ENCODE peak calls at places on chromosomes 12 and 14, in five cellular contexts. S is heart left ventricle, I is nephron progenitor cell, R is astrocyte of the spinal cord, Q is body of pancreas. O is an unnamed sample.

GRCh38 chr14:63443988-63444387 is 99.2 kb downstream of the PPP2R5E start:
- DNase-seq in S (no peak), I (no peak), R (no peak), Q (no peak), O (no peak)

GRCh38 chr14:60724080-60724618 is at the start of gene SIX4:
- DNase-seq in S (peak; percentile 67), I (peak; percentile 78), R (peak; percentile 90), Q (peak; percentile 77), O (peak; percentile 47)

GRCh38 chr12:125218952-125219351 is 153.7 kb downstream of the AACS start:
- DNase-seq in S (no peak), I (no peak), R (no peak), Q (no peak), O (no peak)

GRCh38 chr12:124605869-124606774 is 38.7 kb upstream of the NCOR2 start:
- DNase-seq in S (no peak), I (no peak), R (no peak), Q (no peak), O (no peak)

GRCh38 chr14:70698288-70698687 is 56.6 kb downstream of the TTC9 start:
- DNase-seq in S (no peak), I (no peak), R (peak; percentile 32), Q (no peak), O (no peak)

GRCh38 chr12:114698566-114699163 is 14.7 kb upstream of the TBX3 start:
- DNase-seq in S (no peak), I (no peak), R (no peak), Q (no peak), O (no peak)

GRCh38 chr14:68968051-68968450 is 11.1 kb downstream of the ACTN1 start:
- DNase-seq in S (no peak), I (no peak), R (no peak), Q (no peak), O (no peak)

GRCh38 chr12:4191642-4192041 is 81.9 kb upstream of the CCND2 start:
- DNase-seq in S (no peak), I (peak; percentile 20), R (no peak), Q (no peak), O (no peak)

GRCh38 chr14:35416108-35416750 is 11.7 kb upstream of the NFKBIA start:
- DNase-seq in S (no peak), I (no peak), R (no peak), Q (no peak), O (no peak)

GRCh38 chr12:79191391-79191790 is 326.8 kb downstream of the SYT1 start:
- DNase-seq in S (no peak), I (no peak), R (no peak), Q (no peak), O (no peak)

GRCh38 chr14:34161351-34162169 is 210.7 kb upstream of the EGLN3 start:
- DNase-seq in S (no peak), I (no peak), R (no peak), Q (no peak), O (no peak)

GRCh38 chr12:19166387-19166786 is 36.9 kb downstream of the PLEKHA5 start:
- DNase-seq in S (no peak), I (no peak), R (no peak), Q (no peak), O (no peak)

GRCh38 chr14:63470877-63471565 is 72.2 kb downstream of the PPP2R5E start:
- DNase-seq in S (no peak), I (no peak), R (peak; percentile 74), Q (no peak), O (no peak)

GRCh38 chr14:74582910-74583581 is 29.0 kb downstream of the LTBP2 start:
- DNase-seq in S (no peak), I (no peak), R (no peak), Q (peak; percentile 65), O (no peak)

GRCh38 chr12:103586132-103586531 is 941 bp upstream of the STAB2 start:
- DNase-seq in S (no peak), I (no peak), R (no peak), Q (no peak), O (no peak)

GRCh38 chr14:61151276-61151675 is 129.9 kb downstream of the TMEM30B start:
- DNase-seq in S (no peak), I (no peak), R (no peak), Q (no peak), O (no peak)

GRCh38 chr12:78209851-78210493 is 379.3 kb downstream of the NAV3 start:
- DNase-seq in S (no peak), I (no peak), R (peak; percentile 75), Q (no peak), O (no peak)

GRCh38 chr12:2825133-2825532 is 9.7 kb downstream of the NRIP2 start:
- DNase-seq in S (no peak), I (no peak), R (no peak), Q (no peak), O (no peak)

GRCh38 chr14:77653473-77653872 is 37.0 kb upstream of the SPTLC2 start:
- DNase-seq in S (no peak), I (no peak), R (no peak), Q (no peak), O (peak; percentile 8)

GRCh38 chr12:55036326-55036725 is 16.6 kb downstream of the NEUROD4 start:
- DNase-seq in S (no peak), I (no peak), R (no peak), Q (no peak), O (no peak)

GRCh38 chr12:104680070-104680469 is 223.3 kb downstream of the CHST11 start:
- DNase-seq in S (no peak), I (no peak), R (peak; percentile 24), Q (no peak), O (no peak)

GRCh38 chr14:34050606-34051005 is 99.7 kb upstream of the EGLN3 start:
- DNase-seq in S (no peak), I (no peak), R (no peak), Q (no peak), O (no peak)

GRCh38 chr12:41684997-41685396 is 459.7 kb downstream of the GXYLT1 start:
- DNase-seq in S (no peak), I (no peak), R (no peak), Q (no peak), O (no peak)
- TF ChIP-seq CTCF in S (no peak), I (no peak), R (no peak), Q (peak; percentile 39), O (no peak)

GRCh38 chr12:10614056-10614370 is 604 bp upstream of the MAGOHB start:
- DNase-seq in S (no peak), I (no peak), R (no peak), Q (no peak), O (no peak)

GRCh38 chr12:10613334-10614055 is at the start of gene MAGOHB:
- DNase-seq in S (peak; percentile 97), I (peak; percentile 100), R (peak; percentile 97), Q (peak; percentile 97), O (peak; percentile 99)

GRCh38 chr12:10612954-10613333 is 465 bp downstream of the MAGOHB start:
- DNase-seq in S (no peak), I (no peak), R (no peak), Q (no peak), O (no peak)

GRCh38 chr12:10617868-10618267 is 4.5 kb upstream of the MAGOHB start:
- DNase-seq in S (no peak), I (no peak), R (no peak), Q (no peak), O (no peak)

DNA sequence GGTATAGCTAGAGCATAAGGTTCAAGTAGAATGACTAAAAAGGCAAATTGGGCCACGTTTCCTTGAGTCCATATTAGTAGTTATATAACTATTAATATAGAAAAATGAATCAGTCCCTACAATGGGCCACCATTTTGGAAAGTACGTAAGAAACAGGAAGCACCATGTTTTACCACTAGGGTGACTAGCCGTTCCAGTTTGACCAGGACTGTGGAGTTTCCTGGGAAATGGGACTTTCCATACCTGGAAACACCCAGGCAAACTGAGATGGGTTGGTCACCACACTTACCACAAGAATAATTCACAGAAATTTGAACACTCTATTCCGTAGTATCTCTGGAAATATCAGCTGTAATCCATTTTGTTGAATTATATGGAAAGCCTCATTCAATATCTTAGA is 2.1 kb upstream of the MAGOHB start:
- DNase-seq in S (no peak), I (no peak), R (no peak), Q (no peak), O (no peak)
- TF ChIP-seq CTCF in S (no peak), I (no peak), R (no peak), Q (no peak), O (peak; percentile 26)

DNA sequence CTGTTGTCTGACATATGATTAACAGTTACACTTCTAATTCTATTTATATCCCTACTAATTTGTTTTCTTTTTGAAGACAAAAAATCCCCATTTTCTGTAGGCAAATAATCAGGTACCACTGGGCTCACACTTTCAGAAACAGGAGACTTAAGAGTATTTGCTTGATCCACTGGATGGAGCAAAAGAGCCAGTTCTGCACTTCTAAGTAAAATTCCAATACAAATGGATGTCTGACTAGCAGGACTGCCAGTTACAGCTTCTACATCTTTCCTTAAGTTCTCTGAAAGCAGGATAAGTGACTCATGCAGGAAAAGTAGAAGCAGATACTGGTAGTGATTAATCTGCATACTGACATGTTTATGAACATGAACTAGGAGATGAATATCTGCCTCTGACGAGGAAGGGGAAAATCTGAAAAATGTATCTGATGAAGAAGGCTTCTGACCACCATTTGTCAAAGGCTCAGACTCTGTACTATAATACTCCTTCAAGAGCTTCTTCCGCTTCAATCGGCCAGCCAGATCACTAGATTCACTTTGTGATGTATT is 73.8 kb upstream of the ANKS1B start:
- DNase-seq in S (no peak), I (no peak), R (peak; percentile 76), Q (no peak), O (no peak)
- TF ChIP-seq CTCF in S (no peak), I (no peak), R (peak; percentile 38), Q (no peak), O (no peak)

GRCh38 chr14:91322623-91323022 is 78.1 kb upstream of the GPR68 start:
- DNase-seq in S (no peak), I (no peak), R (no peak), Q (no peak), O (no peak)

GRCh38 chr14:91325211-91325610 is 80.7 kb upstream of the GPR68 start:
- DNase-seq in S (no peak), I (no peak), R (no peak), Q (no peak), O (no peak)

GRCh38 chr14:91324606-91324950 is 80.1 kb upstream of the GPR68 start:
- DNase-seq in S (no peak), I (no peak), R (no peak), Q (no peak), O (no peak)

GRCh38 chr14:91323031-91323430 is 78.5 kb upstream of the GPR68 start:
- DNase-seq in S (no peak), I (no peak), R (no peak), Q (no peak), O (no peak)

DNA sequence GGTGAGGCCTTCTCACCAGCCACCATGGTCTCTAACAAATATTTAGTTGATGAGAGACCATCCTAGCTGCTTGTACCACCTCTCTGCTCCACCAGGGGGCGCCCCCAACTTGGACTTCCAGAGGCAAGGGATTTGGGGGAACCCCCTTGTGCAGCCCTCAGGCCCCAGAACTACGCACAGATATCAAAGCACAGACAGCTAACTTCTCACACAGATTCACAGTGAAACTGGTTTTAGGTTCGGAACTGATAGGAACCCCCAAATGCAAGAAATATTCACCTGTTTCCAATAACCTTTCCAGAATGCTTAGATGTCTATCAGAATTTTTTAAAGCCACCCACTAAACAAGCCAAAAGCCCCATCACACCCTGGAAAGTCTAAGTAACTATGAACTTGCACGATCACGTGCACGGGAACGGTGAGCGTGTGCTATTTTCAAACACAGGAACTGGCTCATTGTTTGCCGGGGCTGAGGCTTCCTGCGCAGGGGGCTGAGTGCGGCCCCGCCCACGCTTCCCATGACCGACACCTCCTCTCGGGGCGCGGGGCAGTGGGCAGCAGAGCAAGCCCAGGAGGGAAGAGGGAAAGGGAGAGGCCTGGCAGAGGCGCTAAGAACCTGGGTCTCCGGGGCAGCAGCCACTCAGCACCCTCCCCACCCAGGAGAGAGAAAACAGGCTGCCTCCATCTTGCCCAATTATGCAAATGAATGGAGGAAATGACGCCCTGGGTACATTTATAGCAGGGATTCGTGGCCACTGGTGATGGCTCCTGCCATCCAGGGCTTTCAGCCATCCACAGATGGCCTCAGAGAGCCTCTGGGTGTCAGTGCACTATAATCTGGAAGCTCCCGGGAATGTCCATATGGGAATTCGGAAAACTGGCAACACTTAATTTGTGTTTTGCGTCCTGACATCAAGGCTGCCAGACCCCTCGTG is 79.4 kb upstream of the GPR68 start:
- DNase-seq in S (peak; percentile 92), I (peak; percentile 85), R (peak; percentile 62), Q (peak; percentile 87), O (peak; percentile 79)
- TF ChIP-seq CTCF in S (peak; percentile 94), I (peak; percentile 99), R (peak; percentile 97), Q (peak; percentile 95), O (peak; percentile 99)

O was measured in neural crest cell.